ENCODE peak calls at places on chromosomes 16 and 17, in seven cellular contexts. One of them, this sample, is unnamed.

GRCh38 chr17:55964191-55964590 is 189.1 kb upstream of the ANKFN1 start:
- DNase-seq in stomach: no peak
- DNase-seq in endothelial cell of umbilical vein: no peak
- DNase-seq in H1: no peak
- DNase-seq in transverse colon: no peak
- DNase-seq in GM23338: no peak
- DNase-seq in prostate gland: no peak
- DNase-seq in this sample: no peak

GRCh38 chr17:45824901-45825492 is 19.7 kb upstream of the SPPL2C start:
- DNase-seq in stomach: no peak
- DNase-seq in endothelial cell of umbilical vein: no peak
- DNase-seq in H1: no peak
- DNase-seq in transverse colon: no peak
- DNase-seq in GM23338: no peak
- DNase-seq in prostate gland: no peak
- DNase-seq in this sample: no peak

GRCh38 chr17:64506201-64506575 is at the start of gene DDX5:
- DNase-seq in stomach: peak
- DNase-seq in endothelial cell of umbilical vein: peak
- DNase-seq in H1: peak
- DNase-seq in transverse colon: peak
- DNase-seq in GM23338: peak
- DNase-seq in prostate gland: peak
- DNase-seq in this sample: peak

GRCh38 chr17:6661464-6661848 is 9.9 kb downstream of the C17orf100 start:
- DNase-seq in stomach: no peak
- DNase-seq in endothelial cell of umbilical vein: no peak
- DNase-seq in H1: no peak
- DNase-seq in transverse colon: no peak
- DNase-seq in GM23338: no peak
- DNase-seq in prostate gland: no peak
- DNase-seq in this sample: no peak

GRCh38 chr17:73042809-73043685 is 49.4 kb downstream of the SLC39A11 start:
- DNase-seq in stomach: no peak
- DNase-seq in endothelial cell of umbilical vein: no peak
- DNase-seq in H1: no peak
- DNase-seq in transverse colon: no peak
- DNase-seq in GM23338: no peak
- DNase-seq in prostate gland: no peak
- DNase-seq in this sample: no peak

GRCh38 chr17:81354252-81354943 is 40.9 kb upstream of the BAHCC1 start:
- DNase-seq in stomach: no peak
- DNase-seq in endothelial cell of umbilical vein: no peak
- DNase-seq in H1: no peak
- DNase-seq in transverse colon: no peak
- DNase-seq in GM23338: no peak
- DNase-seq in prostate gland: no peak
- DNase-seq in this sample: no peak

GRCh38 chr17:75077490-75078096 is 10.2 kb upstream of the SLC16A5 start:
- DNase-seq in stomach: peak
- DNase-seq in endothelial cell of umbilical vein: peak
- DNase-seq in H1: no peak
- DNase-seq in transverse colon: peak
- DNase-seq in GM23338: peak
- DNase-seq in prostate gland: peak
- DNase-seq in this sample: no peak

GRCh38 chr17:78965369-78965982 is 14.2 kb downstream of the LGALS3BP start:
- DNase-seq in stomach: no peak
- DNase-seq in endothelial cell of umbilical vein: no peak
- DNase-seq in H1: no peak
- DNase-seq in transverse colon: no peak
- DNase-seq in GM23338: no peak
- DNase-seq in prostate gland: no peak
- DNase-seq in this sample: no peak

GRCh38 chr17:76075364-76076099 is 951 bp downstream of the GALR2 start:
- DNase-seq in stomach: no peak
- DNase-seq in endothelial cell of umbilical vein: no peak
- DNase-seq in H1: peak
- DNase-seq in transverse colon: no peak
- DNase-seq in GM23338: peak
- DNase-seq in prostate gland: no peak
- DNase-seq in this sample: no peak

GRCh38 chr17:37447641-37448040 is 41.0 kb downstream of the TADA2A start:
- DNase-seq in stomach: no peak
- DNase-seq in endothelial cell of umbilical vein: peak
- DNase-seq in H1: no peak
- DNase-seq in transverse colon: no peak
- DNase-seq in GM23338: no peak
- DNase-seq in prostate gland: no peak
- DNase-seq in this sample: no peak

GRCh38 chr16:11361751-11362742 is 16.8 kb downstream of the RMI2 start:
- DNase-seq in stomach: no peak
- DNase-seq in endothelial cell of umbilical vein: no peak
- DNase-seq in H1: no peak
- DNase-seq in transverse colon: no peak
- DNase-seq in GM23338: no peak
- DNase-seq in prostate gland: no peak
- DNase-seq in this sample: no peak

GRCh38 chr17:38333635-38334295 is 10.0 kb downstream of the GPR179 start:
- DNase-seq in stomach: peak
- DNase-seq in endothelial cell of umbilical vein: peak
- DNase-seq in H1: peak
- DNase-seq in transverse colon: peak
- DNase-seq in GM23338: peak
- DNase-seq in prostate gland: no peak
- DNase-seq in this sample: no peak

GRCh38 chr16:87959391-87959968 is 8.2 kb downstream of the BANP start:
- DNase-seq in stomach: no peak
- DNase-seq in endothelial cell of umbilical vein: no peak
- DNase-seq in H1: no peak
- DNase-seq in transverse colon: no peak
- DNase-seq in GM23338: no peak
- DNase-seq in prostate gland: no peak
- DNase-seq in this sample: no peak

DNA sequence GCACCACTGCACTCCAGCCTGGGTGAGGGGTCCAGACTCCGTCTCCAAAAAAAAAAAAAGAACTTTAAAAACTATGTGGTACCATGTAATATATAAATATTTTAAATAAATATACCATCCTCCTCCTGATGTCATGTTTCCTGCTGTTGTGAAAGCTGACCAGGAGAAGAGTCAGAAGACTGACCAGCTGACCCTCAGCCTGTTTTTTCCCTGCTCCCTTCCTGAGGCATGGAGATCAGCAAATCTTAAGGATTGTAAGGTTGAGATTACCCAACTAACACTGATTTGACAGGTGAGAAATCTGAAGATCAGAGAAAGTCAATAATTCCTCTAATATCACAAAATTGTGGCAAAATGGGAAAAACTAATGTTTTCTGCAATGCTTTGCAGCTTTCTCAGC is 18.1 kb downstream of the NCOR1 start:
- DNase-seq in stomach: no peak
- DNase-seq in endothelial cell of umbilical vein: peak
- DNase-seq in H1: no peak
- DNase-seq in transverse colon: no peak
- DNase-seq in GM23338: no peak
- DNase-seq in prostate gland: no peak
- DNase-seq in this sample: no peak
- TF ChIP-seq POLR2AphosphoS5 in stomach: no peak
- TF ChIP-seq POLR2AphosphoS5 in endothelial cell of umbilical vein: no peak
- TF ChIP-seq POLR2AphosphoS5 in H1: no peak
- TF ChIP-seq POLR2AphosphoS5 in transverse colon: no peak
- TF ChIP-seq POLR2AphosphoS5 in GM23338: no peak
- TF ChIP-seq POLR2AphosphoS5 in prostate gland: no peak
- TF ChIP-seq POLR2AphosphoS5 in this sample: no peak

GRCh38 chr17:46854515-46854914 is 3.1 kb downstream of the WNT9B start:
- DNase-seq in stomach: no peak
- DNase-seq in endothelial cell of umbilical vein: no peak
- DNase-seq in H1: no peak
- DNase-seq in transverse colon: no peak
- DNase-seq in GM23338: no peak
- DNase-seq in prostate gland: no peak
- DNase-seq in this sample: no peak

GRCh38 chr17:46848534-46848933 is 2.8 kb upstream of the WNT9B start:
- DNase-seq in stomach: no peak
- DNase-seq in endothelial cell of umbilical vein: no peak
- DNase-seq in H1: no peak
- DNase-seq in transverse colon: no peak
- DNase-seq in GM23338: no peak
- DNase-seq in prostate gland: no peak
- DNase-seq in this sample: no peak

GRCh38 chr17:46850688-46851028 is 725 bp upstream of the WNT9B start:
- DNase-seq in stomach: no peak
- DNase-seq in endothelial cell of umbilical vein: no peak
- DNase-seq in H1: no peak
- DNase-seq in transverse colon: no peak
- DNase-seq in GM23338: no peak
- DNase-seq in prostate gland: no peak
- DNase-seq in this sample: no peak

GRCh38 chr17:46853896-46854444 is 2.6 kb downstream of the WNT9B start:
- DNase-seq in stomach: no peak
- DNase-seq in endothelial cell of umbilical vein: no peak
- DNase-seq in H1: no peak
- DNase-seq in transverse colon: no peak
- DNase-seq in GM23338: peak
- DNase-seq in prostate gland: no peak
- DNase-seq in this sample: no peak

DNA sequence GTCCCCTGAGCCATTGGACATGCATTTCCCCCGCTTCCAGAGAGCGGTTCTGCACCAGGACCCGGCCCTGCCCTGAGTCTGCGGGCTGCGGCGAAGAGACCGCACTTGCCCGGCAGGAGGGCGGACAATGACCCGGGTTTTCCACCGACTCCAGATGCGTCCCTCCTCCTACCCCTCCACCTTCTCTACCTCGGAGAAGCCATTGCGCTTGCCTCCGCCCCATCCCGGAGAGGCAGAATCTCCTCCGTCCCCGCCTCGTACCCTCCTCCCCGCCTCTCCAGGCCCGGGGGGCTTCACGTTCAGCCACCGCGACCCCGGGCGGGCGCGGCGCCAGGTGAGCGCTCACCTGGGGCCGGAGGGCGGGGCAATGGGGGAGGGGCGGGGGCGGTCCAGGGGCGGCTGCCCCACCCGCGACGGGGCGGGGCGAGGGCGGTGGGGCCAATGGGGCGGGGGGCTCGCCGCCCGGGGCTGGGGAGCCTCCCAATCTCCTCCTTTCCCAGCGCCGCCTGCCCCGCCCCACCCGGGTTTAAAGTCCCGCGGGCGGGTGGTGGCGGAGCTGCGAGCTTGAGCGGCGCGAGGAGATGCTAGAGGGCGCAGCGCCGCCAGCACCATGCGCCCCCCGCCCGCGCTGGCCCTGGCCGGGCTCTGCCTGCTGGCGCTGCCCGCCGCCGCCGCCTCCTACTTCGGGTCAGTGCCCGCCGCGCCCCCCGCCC is at the start of gene WNT9B:
- DNase-seq in stomach: peak
- DNase-seq in endothelial cell of umbilical vein: no peak
- DNase-seq in H1: peak
- DNase-seq in transverse colon: peak
- DNase-seq in GM23338: peak
- DNase-seq in prostate gland: peak
- DNase-seq in this sample: no peak
- TF ChIP-seq CTCF in stomach: no peak
- TF ChIP-seq CTCF in endothelial cell of umbilical vein: no peak
- TF ChIP-seq CTCF in H1: no peak
- TF ChIP-seq CTCF in transverse colon: no peak
- TF ChIP-seq CTCF in GM23338: peak
- TF ChIP-seq CTCF in prostate gland: no peak
- TF ChIP-seq CTCF in this sample: no peak

GRCh38 chr16:598823-599739 is 9.2 kb downstream of the RAB40C start:
- DNase-seq in stomach: peak
- DNase-seq in endothelial cell of umbilical vein: no peak
- DNase-seq in H1: no peak
- DNase-seq in transverse colon: peak
- DNase-seq in GM23338: no peak
- DNase-seq in prostate gland: no peak
- DNase-seq in this sample: no peak
- TF ChIP-seq POLR2AphosphoS5 in stomach: no peak
- TF ChIP-seq POLR2AphosphoS5 in endothelial cell of umbilical vein: no peak
- TF ChIP-seq POLR2AphosphoS5 in H1: no peak
- TF ChIP-seq POLR2AphosphoS5 in transverse colon: no peak
- TF ChIP-seq POLR2AphosphoS5 in GM23338: no peak
- TF ChIP-seq POLR2AphosphoS5 in prostate gland: no peak
- TF ChIP-seq POLR2AphosphoS5 in this sample: no peak

GRCh38 chr17:61395409-61395982 is 4.1 kb upstream of the TBX2 start:
- DNase-seq in stomach: no peak
- DNase-seq in endothelial cell of umbilical vein: no peak
- DNase-seq in H1: peak
- DNase-seq in transverse colon: no peak
- DNase-seq in GM23338: peak
- DNase-seq in prostate gland: no peak
- DNase-seq in this sample: no peak

GRCh38 chr17:61398721-61399130 is 917 bp upstream of the TBX2 start:
- DNase-seq in stomach: no peak
- DNase-seq in endothelial cell of umbilical vein: no peak
- DNase-seq in H1: no peak
- DNase-seq in transverse colon: no peak
- DNase-seq in GM23338: no peak
- DNase-seq in prostate gland: no peak
- DNase-seq in this sample: no peak

GRCh38 chr17:61396586-61397085 is 3.0 kb upstream of the TBX2 start:
- DNase-seq in stomach: no peak
- DNase-seq in endothelial cell of umbilical vein: no peak
- DNase-seq in H1: peak
- DNase-seq in transverse colon: no peak
- DNase-seq in GM23338: no peak
- DNase-seq in prostate gland: no peak
- DNase-seq in this sample: no peak

GRCh38 chr17:61395983-61396585 is 3.6 kb upstream of the TBX2 start:
- DNase-seq in stomach: no peak
- DNase-seq in endothelial cell of umbilical vein: no peak
- DNase-seq in H1: peak
- DNase-seq in transverse colon: no peak
- DNase-seq in GM23338: peak
- DNase-seq in prostate gland: no peak
- DNase-seq in this sample: no peak

DNA sequence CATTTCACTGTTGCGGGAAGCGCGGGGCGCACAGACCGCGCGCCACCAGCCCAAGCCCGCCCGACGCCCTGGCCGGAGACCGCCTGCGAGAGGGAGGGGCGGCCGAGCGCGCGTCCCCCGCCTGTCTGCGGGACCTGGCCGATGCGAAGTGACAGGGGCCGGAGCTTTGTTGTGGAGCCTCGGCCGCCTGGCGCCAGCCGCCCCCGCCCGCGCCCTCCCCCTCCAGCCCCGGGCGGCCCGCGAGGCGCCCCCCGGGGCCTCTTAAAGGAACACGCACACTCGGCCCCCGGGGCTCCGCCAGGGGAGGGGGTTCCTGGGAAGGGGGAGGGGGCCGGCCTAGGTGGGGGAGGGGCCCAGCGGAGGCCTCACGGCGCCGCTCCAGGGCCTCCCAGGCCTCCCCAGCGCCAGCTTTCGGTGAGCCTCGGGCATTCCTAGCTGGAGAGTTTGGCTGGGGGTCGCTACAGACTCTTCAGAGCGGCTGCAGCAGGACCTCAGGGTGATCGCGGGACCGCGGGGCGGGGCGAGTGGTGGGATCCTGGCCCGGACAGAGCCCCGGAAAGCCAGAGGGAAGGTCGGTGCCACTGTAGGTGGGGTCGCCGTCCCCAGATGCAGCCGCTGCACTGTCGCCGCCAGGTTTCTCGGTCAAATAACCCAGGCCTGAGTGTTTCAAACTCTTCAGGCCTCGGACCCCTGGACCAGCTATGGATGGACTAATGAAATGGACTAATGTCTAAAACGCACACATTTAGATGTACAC is 2.4 kb upstream of the TBX2 start:
- DNase-seq in stomach: no peak
- DNase-seq in endothelial cell of umbilical vein: no peak
- DNase-seq in H1: peak
- DNase-seq in transverse colon: no peak
- DNase-seq in GM23338: peak
- DNase-seq in prostate gland: no peak
- DNase-seq in this sample: no peak
- TF ChIP-seq CTCF in stomach: no peak
- TF ChIP-seq CTCF in endothelial cell of umbilical vein: no peak
- TF ChIP-seq CTCF in H1: no peak
- TF ChIP-seq CTCF in transverse colon: no peak
- TF ChIP-seq CTCF in GM23338: no peak
- TF ChIP-seq CTCF in prostate gland: no peak
- TF ChIP-seq CTCF in this sample: no peak

This sample was measured in vagina.